ENCODE peak calls at places on chromosome 11, in eight cellular contexts. One of them, this sample, is unnamed.

GRCh38 chr11:69541501-69542313 is 60.2 kb downstream of the LINC01488 start:
- DNase-seq in upper lobe of right lung: peak
- DNase-seq in pancreas: peak
- DNase-seq in brain microvascular endothelial cell: no peak
- DNase-seq in bronchial epithelial cell: peak
- DNase-seq in heart left ventricle: no peak
- DNase-seq in astrocyte: peak
- DNase-seq in WTC11: no peak
- DNase-seq in this sample: peak

GRCh38 chr11:13289081-13289480 is 11.5 kb downstream of the BMAL1 start:
- DNase-seq in pancreas: no peak
- DNase-seq in astrocyte: peak
- DNase-seq in heart left ventricle: no peak
- DNase-seq in upper lobe of right lung: no peak
- DNase-seq in bronchial epithelial cell: no peak
- DNase-seq in WTC11: peak
- DNase-seq in brain microvascular endothelial cell: peak
- DNase-seq in this sample: no peak

GRCh38 chr11:124219126-124219525 is 21.8 kb upstream of the OR8G1 start:
- DNase-seq in heart left ventricle: no peak
- DNase-seq in bronchial epithelial cell: peak
- DNase-seq in brain microvascular endothelial cell: no peak
- DNase-seq in pancreas: no peak
- DNase-seq in upper lobe of right lung: no peak
- DNase-seq in astrocyte: peak
- DNase-seq in WTC11: no peak
- DNase-seq in this sample: no peak

GRCh38 chr11:123546515-123546914 is 107.9 kb downstream of the SCN3B start:
- DNase-seq in upper lobe of right lung: no peak
- DNase-seq in pancreas: no peak
- DNase-seq in astrocyte: peak
- DNase-seq in WTC11: no peak
- DNase-seq in brain microvascular endothelial cell: peak
- DNase-seq in bronchial epithelial cell: no peak
- DNase-seq in heart left ventricle: no peak
- DNase-seq in this sample: no peak

GRCh38 chr11:114892381-114893197 is 214.3 kb downstream of the NXPE2 start:
- DNase-seq in WTC11: peak
- DNase-seq in astrocyte: no peak
- DNase-seq in upper lobe of right lung: no peak
- DNase-seq in heart left ventricle: no peak
- DNase-seq in brain microvascular endothelial cell: no peak
- DNase-seq in bronchial epithelial cell: no peak
- DNase-seq in pancreas: no peak
- DNase-seq in this sample: no peak

GRCh38 chr11:119115484-119116234 is 5.7 kb upstream of the HINFP start:
- DNase-seq in brain microvascular endothelial cell: no peak
- DNase-seq in WTC11: no peak
- DNase-seq in heart left ventricle: peak
- DNase-seq in upper lobe of right lung: peak
- DNase-seq in bronchial epithelial cell: no peak
- DNase-seq in astrocyte: no peak
- DNase-seq in pancreas: no peak
- DNase-seq in this sample: no peak

GRCh38 chr11:121894581-121894980 is 221.4 kb downstream of the BLID start:
- DNase-seq in astrocyte: peak
- DNase-seq in heart left ventricle: no peak
- DNase-seq in upper lobe of right lung: no peak
- DNase-seq in bronchial epithelial cell: peak
- DNase-seq in WTC11: no peak
- DNase-seq in pancreas: no peak
- DNase-seq in brain microvascular endothelial cell: peak
- DNase-seq in this sample: no peak

GRCh38 chr11:47269829-47270305 is at the start of gene MADD:
- DNase-seq in astrocyte: peak
- DNase-seq in pancreas: peak
- DNase-seq in bronchial epithelial cell: no peak
- DNase-seq in upper lobe of right lung: peak
- DNase-seq in WTC11: peak
- DNase-seq in brain microvascular endothelial cell: peak
- DNase-seq in heart left ventricle: peak
- DNase-seq in this sample: no peak

GRCh38 chr11:67545280-67545679 is 22.0 kb upstream of the CABP2 start:
- DNase-seq in pancreas: no peak
- DNase-seq in bronchial epithelial cell: no peak
- DNase-seq in astrocyte: no peak
- DNase-seq in WTC11: peak
- DNase-seq in brain microvascular endothelial cell: no peak
- DNase-seq in heart left ventricle: peak
- DNase-seq in upper lobe of right lung: no peak
- DNase-seq in this sample: no peak

GRCh38 chr11:44997566-44997965 is 46.9 kb upstream of the TP53I11 start:
- DNase-seq in pancreas: no peak
- DNase-seq in bronchial epithelial cell: no peak
- DNase-seq in heart left ventricle: no peak
- DNase-seq in astrocyte: no peak
- DNase-seq in brain microvascular endothelial cell: no peak
- DNase-seq in WTC11: no peak
- DNase-seq in upper lobe of right lung: no peak
- DNase-seq in this sample: no peak

GRCh38 chr11:19953909-19954308 is 206.4 kb downstream of the DBX1 start:
- DNase-seq in bronchial epithelial cell: peak
- DNase-seq in brain microvascular endothelial cell: peak
- DNase-seq in WTC11: no peak
- DNase-seq in astrocyte: peak
- DNase-seq in pancreas: peak
- DNase-seq in upper lobe of right lung: no peak
- DNase-seq in heart left ventricle: no peak
- DNase-seq in this sample: no peak

GRCh38 chr11:76510060-76511047 is 65.5 kb downstream of the EMSY start:
- DNase-seq in brain microvascular endothelial cell: peak
- DNase-seq in bronchial epithelial cell: no peak
- DNase-seq in upper lobe of right lung: no peak
- DNase-seq in heart left ventricle: no peak
- DNase-seq in astrocyte: peak
- DNase-seq in WTC11: no peak
- DNase-seq in pancreas: no peak
- DNase-seq in this sample: no peak

GRCh38 chr11:2207773-2208621 is 36.4 kb upstream of the TH start:
- DNase-seq in astrocyte: no peak
- DNase-seq in pancreas: peak
- DNase-seq in upper lobe of right lung: peak
- DNase-seq in heart left ventricle: no peak
- DNase-seq in WTC11: no peak
- DNase-seq in brain microvascular endothelial cell: no peak
- DNase-seq in bronchial epithelial cell: no peak
- DNase-seq in this sample: peak

GRCh38 chr11:128956401-128957203 is 13.9 kb upstream of the TP53AIP1 start:
- DNase-seq in heart left ventricle: no peak
- DNase-seq in astrocyte: peak
- DNase-seq in WTC11: no peak
- DNase-seq in brain microvascular endothelial cell: peak
- DNase-seq in bronchial epithelial cell: peak
- DNase-seq in upper lobe of right lung: no peak
- DNase-seq in pancreas: peak
- DNase-seq in this sample: no peak

GRCh38 chr11:94171693-94172440 is 43.2 kb downstream of the PANX1 start:
- DNase-seq in pancreas: no peak
- DNase-seq in brain microvascular endothelial cell: peak
- DNase-seq in upper lobe of right lung: no peak
- DNase-seq in bronchial epithelial cell: no peak
- DNase-seq in astrocyte: no peak
- DNase-seq in WTC11: peak
- DNase-seq in heart left ventricle: no peak
- DNase-seq in this sample: no peak

GRCh38 chr11:44894217-44894617 is 56.5 kb downstream of the TP53I11 start:
- DNase-seq in astrocyte: peak
- DNase-seq in pancreas: peak
- DNase-seq in bronchial epithelial cell: peak
- DNase-seq in brain microvascular endothelial cell: peak
- DNase-seq in heart left ventricle: peak
- DNase-seq in upper lobe of right lung: peak
- DNase-seq in WTC11: peak
- DNase-seq in this sample: no peak

GRCh38 chr11:32333335-32333991 is 101.9 kb downstream of the WT1 start:
- DNase-seq in brain microvascular endothelial cell: peak
- DNase-seq in heart left ventricle: peak
- DNase-seq in WTC11: peak
- DNase-seq in astrocyte: peak
- DNase-seq in bronchial epithelial cell: peak
- DNase-seq in upper lobe of right lung: peak
- DNase-seq in pancreas: peak
- DNase-seq in this sample: peak

GRCh38 chr11:134266841-134267251 is 9.3 kb upstream of the GLB1L3 start:
- DNase-seq in pancreas: no peak
- DNase-seq in astrocyte: peak
- DNase-seq in bronchial epithelial cell: peak
- DNase-seq in upper lobe of right lung: no peak
- DNase-seq in heart left ventricle: no peak
- DNase-seq in brain microvascular endothelial cell: peak
- DNase-seq in WTC11: no peak
- DNase-seq in this sample: no peak

GRCh38 chr11:2827256-2827655 is 58.3 kb downstream of the CDKN1C start:
- DNase-seq in upper lobe of right lung: no peak
- DNase-seq in brain microvascular endothelial cell: peak
- DNase-seq in WTC11: no peak
- DNase-seq in pancreas: no peak
- DNase-seq in bronchial epithelial cell: no peak
- DNase-seq in astrocyte: peak
- DNase-seq in heart left ventricle: peak
- DNase-seq in this sample: no peak

GRCh38 chr11:101470414-101470813 is 113.4 kb downstream of the TRPC6 start:
- DNase-seq in upper lobe of right lung: no peak
- DNase-seq in brain microvascular endothelial cell: no peak
- DNase-seq in heart left ventricle: no peak
- DNase-seq in bronchial epithelial cell: peak
- DNase-seq in WTC11: no peak
- DNase-seq in astrocyte: no peak
- DNase-seq in pancreas: no peak
- DNase-seq in this sample: no peak

GRCh38 chr11:47886096-47886495 is 37.9 kb upstream of the NUP160 start:
- DNase-seq in brain microvascular endothelial cell: peak
- DNase-seq in heart left ventricle: no peak
- DNase-seq in pancreas: no peak
- DNase-seq in WTC11: no peak
- DNase-seq in astrocyte: peak
- DNase-seq in bronchial epithelial cell: peak
- DNase-seq in upper lobe of right lung: no peak
- DNase-seq in this sample: no peak

GRCh38 chr11:120632579-120632978 is 121.0 kb downstream of the GRIK4 start:
- DNase-seq in upper lobe of right lung: no peak
- DNase-seq in astrocyte: no peak
- DNase-seq in heart left ventricle: no peak
- DNase-seq in pancreas: no peak
- DNase-seq in bronchial epithelial cell: no peak
- DNase-seq in brain microvascular endothelial cell: no peak
- DNase-seq in WTC11: no peak
- DNase-seq in this sample: no peak
- TF ChIP-seq CTCF in upper lobe of right lung: no peak
- TF ChIP-seq CTCF in astrocyte: peak
- TF ChIP-seq CTCF in heart left ventricle: no peak
- TF ChIP-seq CTCF in pancreas: no peak
- TF ChIP-seq CTCF in bronchial epithelial cell: no peak
- TF ChIP-seq CTCF in brain microvascular endothelial cell: peak
- TF ChIP-seq CTCF in WTC11: peak
- TF ChIP-seq CTCF in this sample: no peak

GRCh38 chr11:73983764-73984543 is 1.3 kb upstream of the UCP2 start:
- DNase-seq in heart left ventricle: no peak
- DNase-seq in brain microvascular endothelial cell: no peak
- DNase-seq in WTC11: no peak
- DNase-seq in pancreas: no peak
- DNase-seq in upper lobe of right lung: peak
- DNase-seq in bronchial epithelial cell: no peak
- DNase-seq in astrocyte: no peak
- DNase-seq in this sample: peak

GRCh38 chr11:73991471-73992006 is 8.9 kb upstream of the UCP2 start:
- DNase-seq in heart left ventricle: no peak
- DNase-seq in WTC11: no peak
- DNase-seq in astrocyte: no peak
- DNase-seq in bronchial epithelial cell: no peak
- DNase-seq in pancreas: no peak
- DNase-seq in upper lobe of right lung: no peak
- DNase-seq in brain microvascular endothelial cell: no peak
- DNase-seq in this sample: peak

GRCh38 chr11:73988227-73988626 is 5.6 kb upstream of the UCP2 start:
- DNase-seq in pancreas: no peak
- DNase-seq in bronchial epithelial cell: no peak
- DNase-seq in astrocyte: no peak
- DNase-seq in WTC11: no peak
- DNase-seq in brain microvascular endothelial cell: no peak
- DNase-seq in upper lobe of right lung: peak
- DNase-seq in heart left ventricle: no peak
- DNase-seq in this sample: peak

GRCh38 chr11:73990727-73991126 is 8.1 kb upstream of the UCP2 start:
- DNase-seq in brain microvascular endothelial cell: no peak
- DNase-seq in astrocyte: no peak
- DNase-seq in upper lobe of right lung: no peak
- DNase-seq in heart left ventricle: no peak
- DNase-seq in WTC11: no peak
- DNase-seq in pancreas: no peak
- DNase-seq in bronchial epithelial cell: no peak
- DNase-seq in this sample: no peak

DNA sequence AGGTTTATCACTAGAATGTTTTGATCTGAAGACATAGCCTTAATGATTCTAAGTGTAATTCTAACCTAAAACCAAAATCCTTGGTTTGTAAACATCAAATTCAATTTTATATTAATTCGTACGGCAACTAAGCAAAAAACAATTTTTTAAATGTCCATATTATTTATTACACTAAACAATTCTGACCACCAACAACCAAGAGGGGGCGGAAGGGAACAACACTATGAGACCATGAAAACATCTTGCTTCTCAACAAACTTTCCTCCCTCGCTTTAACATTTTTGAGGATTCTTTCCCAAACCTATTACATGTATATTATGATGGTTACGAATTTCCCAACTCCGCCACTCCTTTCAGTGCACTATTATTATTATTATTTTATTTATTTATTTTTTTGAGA is 6.5 kb upstream of the UCP2 start:
- DNase-seq in pancreas: no peak
- DNase-seq in upper lobe of right lung: no peak
- DNase-seq in WTC11: no peak
- DNase-seq in heart left ventricle: no peak
- DNase-seq in bronchial epithelial cell: no peak
- DNase-seq in brain microvascular endothelial cell: no peak
- DNase-seq in astrocyte: no peak
- DNase-seq in this sample: no peak
- TF ChIP-seq CTCF in pancreas: no peak
- TF ChIP-seq CTCF in upper lobe of right lung: no peak
- TF ChIP-seq CTCF in WTC11: peak
- TF ChIP-seq CTCF in heart left ventricle: no peak
- TF ChIP-seq CTCF in bronchial epithelial cell: no peak
- TF ChIP-seq CTCF in brain microvascular endothelial cell: peak
- TF ChIP-seq CTCF in astrocyte: no peak
- TF ChIP-seq CTCF in this sample: no peak

GRCh38 chr11:127789887-127790286 is 789.3 kb upstream of the KIRREL3 start:
- DNase-seq in pancreas: no peak
- DNase-seq in heart left ventricle: no peak
- DNase-seq in WTC11: peak
- DNase-seq in astrocyte: no peak
- DNase-seq in bronchial epithelial cell: no peak
- DNase-seq in brain microvascular endothelial cell: peak
- DNase-seq in upper lobe of right lung: no peak
- DNase-seq in this sample: no peak
- TF ChIP-seq CTCF in pancreas: no peak
- TF ChIP-seq CTCF in heart left ventricle: no peak
- TF ChIP-seq CTCF in WTC11: peak
- TF ChIP-seq CTCF in astrocyte: peak
- TF ChIP-seq CTCF in bronchial epithelial cell: peak
- TF ChIP-seq CTCF in brain microvascular endothelial cell: peak
- TF ChIP-seq CTCF in upper lobe of right lung: no peak
- TF ChIP-seq CTCF in this sample: peak

GRCh38 chr11:75376175-75376574 is 23.1 kb upstream of the RPS3 start:
- DNase-seq in heart left ventricle: no peak
- DNase-seq in astrocyte: no peak
- DNase-seq in WTC11: peak
- DNase-seq in bronchial epithelial cell: no peak
- DNase-seq in pancreas: no peak
- DNase-seq in brain microvascular endothelial cell: no peak
- DNase-seq in upper lobe of right lung: no peak
- DNase-seq in this sample: no peak
- TF ChIP-seq CTCF in heart left ventricle: no peak
- TF ChIP-seq CTCF in astrocyte: no peak
- TF ChIP-seq CTCF in WTC11: no peak
- TF ChIP-seq CTCF in bronchial epithelial cell: no peak
- TF ChIP-seq CTCF in pancreas: no peak
- TF ChIP-seq CTCF in brain microvascular endothelial cell: peak
- TF ChIP-seq CTCF in upper lobe of right lung: no peak
- TF ChIP-seq CTCF in this sample: peak